ENCODE peak calls at places on chromosomes 2 and 18, in six cellular contexts. J is GM23248; D is endodermal cell; R is CD8-positive, alpha-beta T cell; A is heart right ventricle; W is body of pancreas. Y is an unnamed sample. For H3K36me3 and H3K4me1, the result is how much of the 10 kb centered on the place peaks cover.

GRCh38 chr2:150477347-150477746 is 10.1 kb downstream of the RND3 start:
- DNase-seq in W (peak), A (no peak), J (peak), D (no peak), R (no peak), Y (no peak)

GRCh38 chr2:98763209-98763951 is 32.4 kb upstream of the MGAT4A start:
- DNase-seq in A (no peak), R (no peak), W (no peak), J (no peak), D (no peak), Y (no peak)

GRCh38 chr2:205187731-205188130 is 494.6 kb upstream of the NRP2 start:
- DNase-seq in D (no peak), J (no peak), R (no peak), W (no peak), A (no peak), Y (no peak)

GRCh38 chr2:231904161-231904611 is 22.0 kb downstream of the NPPC start:
- DNase-seq in J (no peak), R (no peak), W (no peak), A (no peak), D (peak), Y (no peak)

GRCh38 chr2:209473930-209474419 is 50.1 kb downstream of the MAP2 start:
- DNase-seq in J (peak), D (no peak), R (no peak), W (no peak), A (no peak), Y (no peak)

GRCh38 chr2:109372614-109373013 is 241.2 kb downstream of the SEPTIN10 start:
- DNase-seq in A (no peak), R (no peak), D (no peak), W (no peak), J (no peak), Y (no peak)

GRCh38 chr2:104752504-104752903 is 101.4 kb upstream of the POU3F3 start:
- DNase-seq in A (no peak), R (no peak), J (no peak), D (no peak), W (no peak), Y (no peak)

GRCh38 chr18:6885992-6886823 is 156.7 kb downstream of the ARHGAP28 start:
- DNase-seq in J (peak), D (peak), W (peak), R (no peak), A (peak), Y (no peak)

GRCh38 chr2:57443985-57444501 is 602.6 kb upstream of the VRK2 start:
- DNase-seq in D (no peak), A (no peak), W (no peak), R (no peak), J (peak), Y (no peak)

GRCh38 chr2:222305510-222306392 is 7.0 kb upstream of the PAX3 start:
- DNase-seq in W (no peak), A (no peak), D (peak), R (no peak), J (peak), Y (no peak)

GRCh38 chr2:190571666-190572065 is 37.1 kb upstream of the NEMP2 start:
- DNase-seq in D (no peak), A (no peak), W (no peak), R (no peak), J (no peak), Y (no peak)

GRCh38 chr18:998976-999375 is 94.3 kb downstream of the ADCYAP1 start:
- DNase-seq in J (no peak), W (no peak), R (no peak), A (no peak), D (no peak), Y (no peak)

GRCh38 chr2:41941831-41942230 is 106.0 kb upstream of the PKDCC start:
- DNase-seq in R (no peak), A (no peak), J (no peak), D (no peak), W (no peak), Y (no peak)

GRCh38 chr2:101361519-101361918 is 25.8 kb downstream of the CREG2 start:
- DNase-seq in J (peak), W (no peak), R (peak), A (no peak), D (no peak), Y (no peak)

GRCh38 chr2:42196403-42197267 is 27.5 kb downstream of the EML4 start:
- DNase-seq in D (peak), R (peak), A (peak), J (peak), W (peak), Y (no peak)

GRCh38 chr2:135819211-135819610 is 17.8 kb downstream of the LCT start:
- DNase-seq in D (peak), A (no peak), W (no peak), R (peak), J (peak), Y (no peak)

GRCh38 chr2:46336560-46336959 is 39.4 kb downstream of the EPAS1 start:
- DNase-seq in D (no peak), J (peak), R (no peak), A (no peak), W (no peak), Y (no peak)

GRCh38 chr2:46334389-46335345 is 37.5 kb downstream of the EPAS1 start:
- DNase-seq in W (no peak), J (peak), A (no peak), R (no peak), D (no peak), Y (no peak)

GRCh38 chr2:46333912-46334311 is 36.7 kb downstream of the EPAS1 start:
- DNase-seq in J (peak), D (no peak), R (no peak), A (no peak), W (no peak), Y (no peak)

GRCh38 chr2:46335966-46336436 is 38.8 kb downstream of the EPAS1 start:
- DNase-seq in W (peak), A (no peak), R (no peak), J (no peak), D (no peak), Y (no peak)

DNA sequence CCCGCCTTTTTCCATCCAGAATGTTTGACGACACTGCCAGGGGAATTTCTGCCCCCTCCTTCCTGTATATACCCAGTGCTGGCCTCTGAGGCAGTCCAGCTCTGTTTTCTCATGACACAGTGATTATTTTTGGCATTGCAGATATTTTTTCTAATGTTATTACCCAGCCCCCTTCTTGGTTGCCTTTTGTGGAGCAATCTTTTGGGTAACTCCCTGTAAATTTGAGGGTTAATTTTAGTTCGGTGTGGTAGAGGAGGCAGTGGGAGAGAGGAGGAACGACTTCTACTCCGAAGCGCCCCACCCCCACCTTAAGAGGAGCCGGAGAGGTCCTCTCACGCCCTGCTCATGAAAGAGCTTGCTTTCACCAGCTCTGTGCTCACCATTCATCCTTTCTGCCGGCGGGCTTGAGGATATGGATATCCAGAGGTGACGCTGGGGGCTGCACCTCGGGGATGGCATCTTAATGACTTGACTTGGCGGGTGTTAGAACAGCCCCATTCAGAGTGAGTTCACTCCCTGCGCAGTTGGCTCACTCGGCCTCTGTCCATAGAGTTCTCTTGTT is 38.3 kb downstream of the EPAS1 start:
- DNase-seq in D (peak), J (peak), W (no peak), R (no peak), A (peak), Y (no peak)
- H3K27ac ChIP-seq in D (peak), J (peak), W (peak), R (no peak), A (peak), Y (peak)

GRCh38 chr2:216142540-216142939 is 33.4 kb downstream of the XRCC5 start:
- DNase-seq in D (no peak), J (peak), A (no peak), R (no peak), W (no peak), Y (no peak)
- H3K36me3 ChIP-seq in D (half or more), J (half or more), A (under half), R (under half), W (under half), Y (under half)

GRCh38 chr18:8050616-8051314 is 483.6 kb downstream of the PTPRM start:
- DNase-seq in D (no peak), A (no peak), J (no peak), R (no peak), W (no peak), Y (no peak)
- H3K4me1 ChIP-seq in D (under half), A (under half), J (under half), R (under half), W (under half), Y (under half)

GRCh38 chr2:10325278-10326145 is 22.8 kb downstream of the HPCAL1 start:
- DNase-seq in J (no peak), A (no peak), R (no peak), W (no peak), D (peak), Y (no peak)

GRCh38 chr2:10326707-10327594 is 24.2 kb downstream of the HPCAL1 start:
- DNase-seq in R (no peak), J (no peak), D (peak), W (no peak), A (peak), Y (no peak)

GRCh38 chr2:10327896-10328666 is 25.4 kb downstream of the HPCAL1 start:
- DNase-seq in D (no peak), W (no peak), R (no peak), A (no peak), J (no peak), Y (no peak)

GRCh38 chr2:10323535-10323934 is 20.8 kb downstream of the HPCAL1 start:
- DNase-seq in D (no peak), W (no peak), A (no peak), R (no peak), J (no peak), Y (no peak)

GRCh38 chr2:10326151-10326616 is 23.5 kb downstream of the HPCAL1 start:
- DNase-seq in J (no peak), A (no peak), W (no peak), D (peak), R (no peak), Y (no peak)
- H3K27ac ChIP-seq in J (no peak), A (no peak), W (no peak), D (no peak), R (no peak), Y (no peak)

DNA sequence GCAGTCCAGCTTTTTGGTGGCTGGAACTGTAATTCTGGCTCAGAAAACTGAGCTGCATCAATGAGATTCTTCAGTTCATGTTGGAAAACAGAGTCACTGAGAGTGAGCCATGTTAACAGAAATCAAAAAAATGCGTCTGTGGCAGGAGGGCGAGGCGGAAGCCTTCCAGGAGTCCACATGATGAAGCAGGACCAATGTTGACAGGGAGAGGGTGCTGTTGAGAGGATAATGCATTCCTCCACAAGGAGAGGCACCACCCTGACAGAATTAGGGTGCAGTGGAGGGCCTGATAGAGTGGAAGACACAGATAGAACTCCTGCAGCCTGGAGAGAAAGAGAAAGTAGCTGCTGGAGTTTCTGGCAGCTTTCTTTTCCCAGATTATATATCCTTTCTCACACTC is 111.5 kb downstream of the MGAT5 start:
- DNase-seq in W (no peak), J (peak), A (no peak), D (peak), R (no peak), Y (no peak)
- H3K36me3 ChIP-seq in W (under half), J (under half), A (under half), D (under half), R (under half), Y (under half)

GRCh38 chr2:237431856-237432255 is 17.9 kb upstream of the COL6A3 start:
- DNase-seq in A (no peak), J (peak), R (no peak), D (no peak), W (no peak), Y (no peak)
- H3K4me1 ChIP-seq in A (under half), J (half or more), R (half or more), D (under half), W (under half), Y (under half)

GRCh38 chr2:46563110-46563731 is 83.9 kb downstream of the TMEM247 start:
- DNase-seq in D (peak), J (no peak), R (no peak), W (no peak), A (no peak), Y (no peak)

GRCh38 chr2:46561731-46562450 is 82.5 kb downstream of the TMEM247 start:
- DNase-seq in D (no peak), J (peak), R (no peak), A (no peak), W (no peak), Y (no peak)

GRCh38 chr2:46564350-46564749 is 85.0 kb downstream of the TMEM247 start:
- DNase-seq in J (no peak), W (no peak), A (no peak), D (no peak), R (no peak), Y (peak)

GRCh38 chr2:46564811-46565241 is 85.5 kb downstream of the TMEM247 start:
- DNase-seq in A (peak), W (no peak), R (no peak), J (no peak), D (peak), Y (no peak)

GRCh38 chr2:46562451-46562841 is 83.1 kb downstream of the TMEM247 start:
- DNase-seq in W (no peak), D (no peak), J (no peak), A (no peak), R (no peak), Y (no peak)
- H3K27ac ChIP-seq in W (no peak), D (no peak), J (no peak), A (peak), R (no peak), Y (no peak)

GRCh38 chr2:71672011-71672639 is 218.8 kb downstream of the DYSF start:
- DNase-seq in R (peak), A (no peak), J (no peak), W (peak), D (peak), Y (no peak)
- H3K36me3 ChIP-seq in R (under half), A (under half), J (under half), W (under half), D (under half), Y (under half)

Y was measured in tibial nerve.